ENCODE peak calls at places on chromosomes 11 and 22, in eight cellular contexts. F is GM12865, H is RWPE2, L is stomach, I is foreskin fibroblast, S is brain microvascular endothelial cell, Z is tibial nerve, Y is upper lobe of left lung. M is an unnamed sample.

GRCh38 chr11:128715691-128716153 is 21.9 kb downstream of the FLI1 start:
- DNase-seq in Z (no peak), L (no peak), S (peak), F (no peak), H (no peak), Y (no peak), I (peak), M (peak)

GRCh38 chr11:101863361-101863760 is 51.4 kb upstream of the CEP126 start:
- DNase-seq in H (no peak), S (peak), I (peak), L (no peak), F (no peak), Z (no peak), Y (no peak), M (peak)

GRCh38 chr11:134949121-134949591 is 537.1 kb upstream of the B3GAT1 start:
- DNase-seq in H (no peak), I (peak), F (no peak), S (peak), Z (peak), Y (no peak), L (no peak), M (peak)

GRCh38 chr22:19941365-19942070 is at the start of the genes COMT and TXNRD2:
- DNase-seq in F (peak), H (peak), Y (peak), I (peak), Z (peak), L (peak), S (peak), M (no peak)

GRCh38 chr22:46737105-46737975 is 712 bp downstream of the CERK start:
- DNase-seq in I (peak), S (no peak), L (no peak), H (no peak), F (peak), Z (no peak), Y (no peak), M (no peak)

GRCh38 chr11:111561801-111562325 is 21.3 kb downstream of the LAYN start:
- DNase-seq in F (no peak), S (peak), Y (no peak), H (no peak), Z (no peak), L (no peak), I (peak), M (peak)

GRCh38 chr11:36452231-36452630 is 57.8 kb downstream of the TRAF6 start:
- DNase-seq in F (no peak), I (peak), S (no peak), H (no peak), Y (no peak), Z (no peak), L (no peak), M (peak)

GRCh38 chr11:32391965-32392553 is 43.3 kb downstream of the WT1 start:
- DNase-seq in S (peak), Y (no peak), L (no peak), Z (no peak), F (peak), H (no peak), I (no peak), M (peak)

GRCh38 chr11:15202626-15203025 is 87.9 kb downstream of the INSC start:
- DNase-seq in H (no peak), Y (no peak), S (no peak), F (no peak), L (no peak), I (no peak), Z (no peak), M (no peak)

GRCh38 chr11:105124756-105125155 is 14.8 kb downstream of the CARD18 start:
- DNase-seq in I (peak), H (no peak), Y (no peak), Z (no peak), F (no peak), S (no peak), L (no peak), M (no peak)

GRCh38 chr11:13721760-13722159 is 53.3 kb downstream of the FAR1 start:
- DNase-seq in S (no peak), L (no peak), F (no peak), I (no peak), H (no peak), Z (no peak), Y (no peak), M (no peak)

GRCh38 chr22:38257170-38257569 is 15.6 kb downstream of the TMEM184B start:
- DNase-seq in L (no peak), I (peak), Z (no peak), H (no peak), F (no peak), Y (no peak), S (no peak), M (no peak)

GRCh38 chr11:62689421-62690183 is at the start of gene LRRN4CL:
- DNase-seq in F (no peak), H (no peak), Z (peak), Y (no peak), S (peak), L (peak), I (peak), M (peak)

GRCh38 chr11:125229916-125230315 is 65.4 kb downstream of the PKNOX2 start:
- DNase-seq in Z (no peak), F (no peak), L (no peak), H (no peak), S (no peak), Y (no peak), I (no peak), M (no peak)

GRCh38 chr11:88522624-88523361 is 185.3 kb upstream of the CTSC start:
- DNase-seq in Y (no peak), Z (no peak), I (peak), S (no peak), F (no peak), H (no peak), L (no peak), M (no peak)

GRCh38 chr11:113664069-113664980 is 41.8 kb downstream of the TMPRSS5 start:
- DNase-seq in Z (no peak), F (no peak), H (no peak), I (no peak), L (no peak), Y (no peak), S (peak), M (peak)

GRCh38 chr11:72239849-72240460 is 4.0 kb downstream of the PHOX2A start:
- DNase-seq in F (no peak), Z (no peak), I (peak), H (no peak), Y (peak), S (no peak), L (peak), M (no peak)

GRCh38 chr11:22640862-22641261 is 15.2 kb upstream of the FANCF start:
- DNase-seq in Z (no peak), F (no peak), S (no peak), H (no peak), L (no peak), Y (no peak), I (no peak), M (no peak)

GRCh38 chr11:108958446-108959123 is 293.7 kb downstream of the DDX10 start:
- DNase-seq in I (peak), Z (no peak), F (peak), Y (no peak), S (peak), H (no peak), L (no peak), M (no peak)

GRCh38 chr22:32994046-32994827 is 63.9 kb downstream of the SYN3 start:
- DNase-seq in H (no peak), S (no peak), Z (no peak), L (no peak), I (no peak), Y (peak), F (no peak), M (no peak)

GRCh38 chr11:22337571-22338464 is at the start of gene SLC17A6:
- DNase-seq in Y (no peak), H (no peak), I (peak), Z (no peak), S (peak), F (peak), L (no peak), M (peak)

GRCh38 chr22:48744967-48745841 is 1082.5 kb downstream of the BRD1 start:
- DNase-seq in H (no peak), Y (peak), S (no peak), Z (no peak), F (no peak), I (no peak), L (peak), M (no peak)

GRCh38 chr22:39469681-39470461 is 13.1 kb downstream of the MGAT3 start:
- DNase-seq in F (no peak), Z (no peak), L (no peak), Y (no peak), S (no peak), I (no peak), H (no peak), M (no peak)

GRCh38 chr11:36493332-36493731 is 16.7 kb downstream of the TRAF6 start:
- DNase-seq in Y (no peak), F (no peak), H (no peak), L (no peak), S (no peak), Z (no peak), I (no peak), M (no peak)

GRCh38 chr11:36352919-36353318 is 56.8 kb downstream of the PRR5L start:
- DNase-seq in L (no peak), S (no peak), Z (no peak), H (no peak), F (no peak), I (no peak), Y (no peak), M (no peak)

GRCh38 chr11:67083786-67084366 is 27.2 kb downstream of the RHOD start:
- DNase-seq in F (no peak), Y (no peak), I (no peak), H (no peak), Z (no peak), S (no peak), L (no peak), M (no peak)

GRCh38 chr11:46238967-46239800 is 38.3 kb upstream of the CREB3L1 start:
- DNase-seq in Y (peak), I (peak), H (peak), F (peak), S (peak), L (peak), Z (peak), M (no peak)

GRCh38 chr22:29780781-29781676 is 13.9 kb downstream of the UQCR10 start:
- DNase-seq in Y (no peak), Z (no peak), F (no peak), L (no peak), I (peak), S (peak), H (no peak), M (peak)

GRCh38 chr11:32809313-32809712 is 14.9 kb upstream of the CCDC73 start:
- DNase-seq in H (peak), L (peak), F (peak), I (peak), S (peak), Y (no peak), Z (peak), M (peak)

GRCh38 chr22:43889366-43890253 is 2.2 kb downstream of the PNPLA5 start:
- DNase-seq in Y (no peak), S (no peak), H (no peak), Z (no peak), I (peak), L (no peak), F (no peak), M (no peak)

DNA sequence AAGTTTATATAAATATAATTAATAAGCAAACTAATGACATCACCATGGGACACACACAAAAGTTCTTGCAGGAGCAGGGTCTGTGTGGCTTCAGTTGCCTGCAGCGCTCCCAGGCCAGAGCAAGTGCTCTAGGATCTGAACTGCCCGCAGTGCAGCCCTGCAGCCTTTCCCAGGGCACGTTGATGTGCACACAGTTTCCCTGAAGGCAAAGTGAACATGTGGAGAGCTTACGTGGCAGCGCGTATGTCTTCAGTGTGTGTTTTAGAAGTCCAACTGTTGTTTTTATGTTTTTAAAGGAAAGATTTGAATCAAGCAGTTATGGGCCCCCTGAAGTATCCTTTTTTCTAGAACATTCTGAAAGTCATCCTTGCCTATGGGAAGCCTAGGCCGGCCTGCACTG is 1.2 kb upstream of the TIGD3 start:
- DNase-seq in Z (no peak), S (no peak), I (peak), H (no peak), F (no peak), Y (no peak), L (no peak), M (no peak)
- H3K4me3 ChIP-seq in Z (no peak), S (no peak), I (no peak), H (no peak), F (no peak), Y (no peak), L (no peak), M (no peak)

DNA sequence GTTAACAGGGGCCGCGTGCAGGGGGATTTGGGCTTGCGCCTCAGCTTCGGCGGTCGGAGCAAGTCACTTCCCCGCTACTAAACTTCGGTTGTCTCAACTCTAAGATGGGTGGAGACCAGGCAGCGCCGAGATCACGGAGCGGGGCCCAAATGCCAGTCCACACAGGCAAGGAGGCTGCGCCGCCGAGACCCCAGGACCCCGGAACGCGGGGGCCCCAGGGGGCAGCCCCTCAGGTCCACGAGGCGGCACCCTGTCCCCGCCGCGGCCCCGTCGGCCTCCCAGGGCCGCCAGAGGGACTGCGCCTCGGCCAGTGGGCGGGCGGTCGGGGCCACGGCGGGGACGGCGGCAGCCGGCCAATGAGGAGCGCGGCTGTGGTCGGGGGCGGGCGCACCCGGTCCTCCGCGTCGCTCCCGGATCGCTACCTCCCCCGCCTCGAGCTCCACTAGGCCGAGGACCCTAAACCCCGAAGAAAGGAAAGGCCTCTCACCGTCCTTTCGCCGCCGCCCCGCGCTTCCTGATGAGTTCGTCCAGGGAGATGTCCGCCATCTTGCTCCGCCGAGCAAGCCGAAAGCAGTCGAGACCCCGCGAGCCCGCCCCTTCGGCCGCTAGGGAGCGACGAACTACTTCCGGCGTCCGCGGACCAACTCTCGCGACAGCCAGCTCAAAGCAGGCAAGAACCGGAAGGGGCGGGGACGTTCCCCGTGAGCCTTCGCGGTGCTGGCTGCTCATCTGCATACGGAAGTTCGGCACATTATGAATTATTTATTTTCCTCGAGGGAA is at the start of gene POLDIP3:
- DNase-seq in F (peak), I (peak), Z (peak), S (peak), L (peak), Y (peak), H (peak), M (peak)
- TF ChIP-seq CTCF in F (peak), I (peak), Z (no peak), S (peak), L (no peak), Y (peak), H (peak), M (peak)

DNA sequence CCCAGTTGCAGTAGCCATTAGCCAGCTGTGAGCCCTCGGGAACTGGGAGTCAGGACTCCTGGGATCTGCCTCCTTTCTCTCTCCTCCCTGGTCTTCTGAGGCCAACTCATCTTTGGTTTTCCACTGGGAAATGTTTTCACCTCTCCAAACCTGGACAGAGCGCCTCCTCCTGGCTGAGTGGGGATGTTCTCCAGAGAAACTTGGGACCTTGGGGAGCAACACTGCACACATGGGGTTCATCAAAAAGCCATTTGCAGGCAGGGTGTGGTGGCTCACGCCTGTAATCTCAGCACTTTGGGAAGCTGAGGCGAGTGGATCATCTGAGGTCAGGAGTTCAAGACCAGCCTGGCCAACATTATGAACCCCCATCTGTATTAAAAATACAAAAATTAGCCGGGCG is 145.4 kb downstream of the NECTIN1 start:
- DNase-seq in H (no peak), I (no peak), L (no peak), Y (no peak), S (no peak), F (no peak), Z (no peak), M (no peak)
- H3K4me3 ChIP-seq in H (no peak), I (no peak), L (no peak), Y (no peak), S (no peak), F (no peak), Z (no peak), M (no peak)

GRCh38 chr11:131027501-131027900 is 111.2 kb upstream of the SNX19 start:
- DNase-seq in H (no peak), Y (no peak), S (no peak), L (no peak), I (no peak), Z (no peak), F (no peak), M (no peak)

GRCh38 chr11:131025421-131026126 is 109.3 kb upstream of the SNX19 start:
- DNase-seq in I (no peak), Z (no peak), S (no peak), L (no peak), F (peak), H (no peak), Y (no peak), M (no peak)

GRCh38 chr11:131025020-131025419 is 108.7 kb upstream of the SNX19 start:
- DNase-seq in F (peak), Z (no peak), H (no peak), Y (no peak), S (peak), L (no peak), I (peak), M (peak)
- TF ChIP-seq CTCF in F (peak), Z (no peak), H (peak), Y (no peak), S (peak), L (no peak), I (peak), M (peak)

M was measured in astrocyte of the cerebellum.